ENCODE peak calls at places on chromosomes 11 and 22, in five cellular contexts. V, H, Z, U and T are unnamed samples. For H3K27me3, the result is how much of the 10 kb centered on the place peaks cover.

GRCh38 chr22:50012201-50013181 is at the start of gene IL17REL:
- DNase-seq in V (no peak), H (peak), Z (no peak), U (no peak), T (peak)

GRCh38 chr11:43034341-43034740 is 277.5 kb upstream of the API5 start:
- DNase-seq in V (no peak), H (no peak), Z (no peak), U (no peak), T (no peak)

GRCh38 chr22:36544107-36544620 is 15.2 kb upstream of the EIF3D start:
- DNase-seq in V (no peak), H (no peak), Z (no peak), U (no peak), T (no peak)

GRCh38 chr22:36323855-36324331 is 63.9 kb downstream of the MYH9 start:
- DNase-seq in V (no peak), H (no peak), Z (no peak), U (no peak), T (no peak)

GRCh38 chr11:44348721-44349120 is 38.8 kb upstream of the ALX4 start:
- DNase-seq in V (no peak), H (no peak), Z (no peak), U (no peak), T (no peak)

GRCh38 chr11:71451596-71452353 is 1.2 kb upstream of the NADSYN1 start:
- DNase-seq in V (peak), H (peak), Z (no peak), U (peak), T (no peak)

GRCh38 chr11:130715085-130715932 is 201.0 kb downstream of the SNX19 start:
- DNase-seq in V (no peak), H (peak), Z (no peak), U (no peak), T (no peak)

GRCh38 chr22:28874816-28875320 is 8.5 kb upstream of the ZNRF3 start:
- DNase-seq in V (no peak), H (no peak), Z (no peak), U (no peak), T (no peak)

GRCh38 chr22:27637604-27638003 is 164.0 kb downstream of the MN1 start:
- DNase-seq in V (no peak), H (no peak), Z (no peak), U (no peak), T (no peak)

GRCh38 chr11:102430158-102430836 is 22.3 kb downstream of the TMEM123 start:
- DNase-seq in V (no peak), H (no peak), Z (no peak), U (no peak), T (no peak)

GRCh38 chr11:72825661-72826060 is 11.4 kb downstream of the ATG16L2 start:
- DNase-seq in V (no peak), H (no peak), Z (no peak), U (no peak), T (no peak)

GRCh38 chr11:107275632-107276031 is 182.0 kb downstream of the CWF19L2 start:
- DNase-seq in V (no peak), H (no peak), Z (no peak), U (no peak), T (no peak)

GRCh38 chr22:31491218-31491962 is 1.7 kb upstream of the EIF4ENIF1 start:
- DNase-seq in V (peak), H (peak), Z (no peak), U (no peak), T (no peak)

GRCh38 chr11:94521684-94522083 is 9.4 kb downstream of the C11orf97 start:
- DNase-seq in V (peak), H (no peak), Z (no peak), U (no peak), T (no peak)

GRCh38 chr22:31508536-31508935 is 12.2 kb downstream of the SFI1 start:
- DNase-seq in V (no peak), H (no peak), Z (no peak), U (no peak), T (no peak)

GRCh38 chr22:32413715-32414114 is 1.7 kb upstream of the RTCB start:
- DNase-seq in V (no peak), H (no peak), Z (no peak), U (no peak), T (peak)

GRCh38 chr11:6531267-6531752 is 34.2 kb downstream of the DNHD1 start:
- DNase-seq in V (peak), H (peak), Z (no peak), U (no peak), T (peak)

GRCh38 chr11:396948-397548 is 3.0 kb downstream of the PKP3 start:
- DNase-seq in V (no peak), H (no peak), Z (no peak), U (no peak), T (peak)

GRCh38 chr22:40973144-40973543 is 22.0 kb downstream of the RBX1 start:
- DNase-seq in V (no peak), H (no peak), Z (no peak), U (no peak), T (no peak)

GRCh38 chr11:119860561-119861094 is 131.6 kb upstream of the NECTIN1 start:
- DNase-seq in V (no peak), H (no peak), Z (no peak), U (no peak), T (no peak)

GRCh38 chr11:119856681-119857485 is 127.9 kb upstream of the NECTIN1 start:
- DNase-seq in V (peak), H (no peak), Z (no peak), U (no peak), T (no peak)

GRCh38 chr11:119861160-119861559 is 132.2 kb upstream of the NECTIN1 start:
- DNase-seq in V (no peak), H (no peak), Z (no peak), U (no peak), T (no peak)

GRCh38 chr11:119863236-119863635 is 134.2 kb upstream of the NECTIN1 start:
- DNase-seq in V (no peak), H (no peak), Z (no peak), U (no peak), T (no peak)

DNA sequence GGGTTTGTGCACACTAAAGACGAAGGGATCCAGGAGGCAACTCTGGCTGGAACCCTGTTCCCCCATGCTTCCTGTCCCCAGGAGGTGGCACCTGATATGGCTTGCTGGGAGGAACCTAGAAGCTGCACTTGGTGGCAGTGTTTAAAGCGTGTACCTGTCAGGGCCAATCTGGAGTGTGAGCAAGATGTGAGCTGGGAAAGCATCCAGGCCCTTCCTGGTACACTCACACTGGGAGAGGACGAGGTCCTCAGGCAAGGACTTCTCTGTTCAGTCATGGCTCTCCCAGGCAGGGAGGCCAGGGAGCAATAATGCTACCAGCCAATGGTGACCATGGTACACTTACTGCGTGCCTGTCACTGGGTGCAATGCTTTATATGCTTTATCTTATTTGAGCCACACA is 130.7 kb upstream of the NECTIN1 start:
- DNase-seq in V (no peak), H (no peak), Z (no peak), U (no peak), T (no peak)
- H3K27me3 ChIP-seq in V (under half), H (under half), Z (under half), U (under half), T (under half)

GRCh38 chr11:2827792-2828191 is 57.8 kb downstream of the CDKN1C start:
- DNase-seq in V (no peak), H (no peak), Z (no peak), U (no peak), T (no peak)
- H3K27me3 ChIP-seq in V (under half), H (under half), Z (under half), U (under half), T (under half)

GRCh38 chr11:32434387-32435151 is 770 bp downstream of the WT1 start:
- DNase-seq in V (peak), H (peak), Z (no peak), U (no peak), T (peak)

GRCh38 chr11:32434116-32434386 is 1.3 kb downstream of the WT1 start:
- DNase-seq in V (no peak), H (no peak), Z (no peak), U (no peak), T (no peak)

GRCh38 chr11:32431657-32432056 is 3.7 kb downstream of the WT1 start:
- DNase-seq in V (no peak), H (no peak), Z (no peak), U (no peak), T (no peak)

GRCh38 chr11:32433249-32434115 is 1.9 kb downstream of the WT1 start:
- DNase-seq in V (peak), H (peak), Z (no peak), U (no peak), T (no peak)

DNA sequence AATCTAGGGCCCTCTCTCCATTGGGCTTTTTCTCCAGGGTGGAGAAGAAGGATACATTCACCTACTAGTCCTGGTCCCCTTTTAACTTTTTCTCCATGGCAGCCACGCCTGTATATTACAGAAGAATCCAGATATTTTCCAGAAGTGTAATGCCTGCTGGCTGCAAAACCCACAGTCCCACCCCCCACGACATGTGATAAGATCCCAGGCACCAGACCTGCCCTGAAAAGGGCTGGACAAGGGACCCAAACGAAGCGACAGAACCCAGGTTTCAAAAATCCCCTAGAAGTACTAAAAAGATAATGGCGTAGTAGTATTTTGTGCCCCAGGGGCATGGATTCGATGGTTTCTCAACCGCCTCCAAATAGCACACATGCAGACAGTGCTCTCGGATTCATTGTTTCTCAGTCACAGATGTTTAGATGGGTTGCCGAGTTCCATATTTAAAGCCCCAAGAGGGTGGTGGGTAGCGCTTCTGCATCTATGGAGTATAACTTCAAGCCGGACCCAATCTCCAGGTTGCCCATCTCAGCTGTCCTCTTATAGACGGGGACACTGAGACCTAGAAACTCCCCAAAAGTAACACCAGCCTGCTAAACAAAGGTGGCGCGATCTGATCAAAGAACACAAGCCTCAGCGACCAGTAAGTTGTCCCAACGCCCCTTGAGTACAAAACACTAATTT is 2.6 kb downstream of the WT1 start:
- DNase-seq in V (no peak), H (peak), Z (no peak), U (no peak), T (no peak)
- H3K27me3 ChIP-seq in V (half or more), H (half or more), Z (half or more), U (under half), T (half or more)

GRCh38 chr11:2273771-2274170 is 3.4 kb upstream of the ASCL2 start:
- DNase-seq in V (no peak), H (no peak), Z (no peak), U (no peak), T (no peak)
- H3K27me3 ChIP-seq in V (half or more), H (half or more), Z (under half), U (under half), T (under half)

DNA sequence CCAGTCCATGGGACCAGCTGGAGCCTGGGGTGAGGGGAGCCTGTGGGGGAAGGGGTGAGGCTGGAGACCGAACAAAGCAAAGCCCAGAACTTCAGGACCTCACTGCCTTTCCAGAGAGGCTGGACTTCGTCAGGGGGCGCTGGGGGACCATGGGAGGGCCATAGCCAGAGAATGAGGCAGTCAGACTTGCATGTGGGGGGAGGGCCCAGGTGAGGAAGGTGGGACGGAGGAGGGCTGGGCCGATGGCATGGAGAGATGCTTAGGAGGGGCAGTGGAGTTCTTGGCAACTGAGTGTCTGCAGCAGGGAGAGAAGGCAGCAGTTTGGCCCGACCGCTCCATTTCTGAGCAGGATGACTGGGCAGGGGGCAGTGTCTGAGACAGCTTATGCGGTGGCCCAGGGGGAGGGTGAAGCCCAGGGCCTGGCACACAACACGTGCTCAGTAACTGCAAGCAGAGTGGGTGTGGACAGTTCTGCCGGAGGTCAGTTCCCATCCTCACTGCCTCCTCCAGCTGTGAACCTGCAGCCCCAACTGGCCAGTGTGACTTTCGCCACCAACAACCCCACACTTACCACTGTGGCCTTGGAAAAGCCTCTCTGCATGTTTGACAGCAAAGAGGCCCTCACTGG is 796 bp downstream of the UPK3A start:
- DNase-seq in V (peak), H (peak), Z (no peak), U (no peak), T (no peak)
- H3K27me3 ChIP-seq in V (half or more), H (under half), Z (under half), U (under half), T (under half)